ENCODE peak calls at places on chromosomes 3 and 15, in five cellular contexts. One of them, this sample, is unnamed.

GRCh38 chr3:191363221-191363620 is 32.9 kb upstream of the UTS2B start:
- DNase-seq in Peyer's patch: no peak
- DNase-seq in brain microvascular endothelial cell: no peak
- DNase-seq in CD4-positive, alpha-beta T cell: no peak
- DNase-seq in heart left ventricle: no peak
- DNase-seq in this sample: no peak

GRCh38 chr15:31298707-31299172 is 27.9 kb upstream of the KLF13 start:
- DNase-seq in brain microvascular endothelial cell: no peak
- DNase-seq in heart left ventricle: peak; percentile 23
- DNase-seq in Peyer's patch: no peak
- DNase-seq in CD4-positive, alpha-beta T cell: no peak
- DNase-seq in this sample: no peak

GRCh38 chr3:108757404-108757982 is at the start of gene RETNLB:
- DNase-seq in brain microvascular endothelial cell: no peak
- DNase-seq in Peyer's patch: no peak
- DNase-seq in heart left ventricle: no peak
- DNase-seq in CD4-positive, alpha-beta T cell: no peak
- DNase-seq in this sample: no peak

GRCh38 chr15:62444104-62445027 is 279.3 kb upstream of the C2CD4B start:
- DNase-seq in brain microvascular endothelial cell: peak; percentile 89
- DNase-seq in heart left ventricle: no peak
- DNase-seq in Peyer's patch: no peak
- DNase-seq in CD4-positive, alpha-beta T cell: no peak
- DNase-seq in this sample: no peak

GRCh38 chr15:90903733-90904536 is 833 bp downstream of the MAN2A2 start:
- DNase-seq in brain microvascular endothelial cell: no peak
- DNase-seq in CD4-positive, alpha-beta T cell: no peak
- DNase-seq in Peyer's patch: no peak
- DNase-seq in heart left ventricle: no peak
- DNase-seq in this sample: no peak

GRCh38 chr15:34603095-34603494 is 19.6 kb upstream of the GOLGA8B start:
- DNase-seq in heart left ventricle: no peak
- DNase-seq in brain microvascular endothelial cell: no peak
- DNase-seq in CD4-positive, alpha-beta T cell: no peak
- DNase-seq in Peyer's patch: no peak
- DNase-seq in this sample: no peak

GRCh38 chr3:112856537-112856936 is 9.9 kb upstream of the CD200R1L start:
- DNase-seq in brain microvascular endothelial cell: no peak
- DNase-seq in Peyer's patch: peak; percentile 49
- DNase-seq in CD4-positive, alpha-beta T cell: no peak
- DNase-seq in heart left ventricle: no peak
- DNase-seq in this sample: no peak

GRCh38 chr3:53729618-53730017 is 116.6 kb downstream of the CHDH start:
- DNase-seq in Peyer's patch: no peak
- DNase-seq in brain microvascular endothelial cell: no peak
- DNase-seq in CD4-positive, alpha-beta T cell: no peak
- DNase-seq in heart left ventricle: no peak
- DNase-seq in this sample: no peak

GRCh38 chr3:187011915-187012314 is 81.6 kb downstream of the ST6GAL1 start:
- DNase-seq in CD4-positive, alpha-beta T cell: no peak
- DNase-seq in Peyer's patch: peak; percentile 58
- DNase-seq in brain microvascular endothelial cell: no peak
- DNase-seq in heart left ventricle: no peak
- DNase-seq in this sample: no peak

GRCh38 chr3:71681224-71681668 is 44.0 kb downstream of the EIF4E3 start:
- DNase-seq in Peyer's patch: no peak
- DNase-seq in heart left ventricle: peak; percentile 53
- DNase-seq in CD4-positive, alpha-beta T cell: no peak
- DNase-seq in brain microvascular endothelial cell: peak; percentile 75
- DNase-seq in this sample: no peak

GRCh38 chr3:195270350-195271115 is 426 bp downstream of the XXYLT1 start:
- DNase-seq in Peyer's patch: peak; percentile 69
- DNase-seq in brain microvascular endothelial cell: peak; percentile 49
- DNase-seq in heart left ventricle: peak; percentile 77
- DNase-seq in CD4-positive, alpha-beta T cell: peak; percentile 22
- DNase-seq in this sample: no peak

GRCh38 chr3:4740397-4741105 is 238.7 kb upstream of the BHLHE40 start:
- DNase-seq in heart left ventricle: peak; percentile 52
- DNase-seq in CD4-positive, alpha-beta T cell: no peak
- DNase-seq in Peyer's patch: no peak
- DNase-seq in brain microvascular endothelial cell: no peak
- DNase-seq in this sample: peak; percentile 32

GRCh38 chr15:59680870-59681269 is 8.2 kb downstream of the BNIP2 start:
- DNase-seq in CD4-positive, alpha-beta T cell: no peak
- DNase-seq in heart left ventricle: no peak
- DNase-seq in brain microvascular endothelial cell: no peak
- DNase-seq in Peyer's patch: no peak
- DNase-seq in this sample: no peak

GRCh38 chr15:76398301-76398700 is 61.7 kb downstream of the ISL2 start:
- DNase-seq in heart left ventricle: no peak
- DNase-seq in CD4-positive, alpha-beta T cell: no peak
- DNase-seq in brain microvascular endothelial cell: no peak
- DNase-seq in Peyer's patch: no peak
- DNase-seq in this sample: no peak

GRCh38 chr3:190320594-190321362 is 1.5 kb downstream of the CLDN1 start:
- DNase-seq in brain microvascular endothelial cell: no peak
- DNase-seq in CD4-positive, alpha-beta T cell: no peak
- DNase-seq in Peyer's patch: no peak
- DNase-seq in heart left ventricle: no peak
- DNase-seq in this sample: no peak

GRCh38 chr3:127053979-127054378 is 71.1 kb downstream of the PLXNA1 start:
- DNase-seq in brain microvascular endothelial cell: no peak
- DNase-seq in Peyer's patch: no peak
- DNase-seq in CD4-positive, alpha-beta T cell: no peak
- DNase-seq in heart left ventricle: peak; percentile 37
- DNase-seq in this sample: no peak

GRCh38 chr3:11581237-11582122 is 62.2 kb downstream of the VGLL4 start:
- DNase-seq in CD4-positive, alpha-beta T cell: no peak
- DNase-seq in brain microvascular endothelial cell: no peak
- DNase-seq in heart left ventricle: no peak
- DNase-seq in Peyer's patch: no peak
- DNase-seq in this sample: no peak

GRCh38 chr15:83413054-83413719 is 34.0 kb upstream of the SH3GL3 start:
- DNase-seq in heart left ventricle: no peak
- DNase-seq in CD4-positive, alpha-beta T cell: no peak
- DNase-seq in Peyer's patch: no peak
- DNase-seq in brain microvascular endothelial cell: no peak
- DNase-seq in this sample: no peak

GRCh38 chr15:101386006-101386405 is 91.0 kb upstream of the SNRPA1 start:
- DNase-seq in brain microvascular endothelial cell: no peak
- DNase-seq in heart left ventricle: no peak
- DNase-seq in Peyer's patch: no peak
- DNase-seq in CD4-positive, alpha-beta T cell: no peak
- DNase-seq in this sample: no peak

GRCh38 chr15:78951841-78952238 is 7.0 kb upstream of the CTSH start:
- DNase-seq in CD4-positive, alpha-beta T cell: no peak
- DNase-seq in brain microvascular endothelial cell: no peak
- DNase-seq in Peyer's patch: no peak
- DNase-seq in heart left ventricle: no peak
- DNase-seq in this sample: no peak

DNA sequence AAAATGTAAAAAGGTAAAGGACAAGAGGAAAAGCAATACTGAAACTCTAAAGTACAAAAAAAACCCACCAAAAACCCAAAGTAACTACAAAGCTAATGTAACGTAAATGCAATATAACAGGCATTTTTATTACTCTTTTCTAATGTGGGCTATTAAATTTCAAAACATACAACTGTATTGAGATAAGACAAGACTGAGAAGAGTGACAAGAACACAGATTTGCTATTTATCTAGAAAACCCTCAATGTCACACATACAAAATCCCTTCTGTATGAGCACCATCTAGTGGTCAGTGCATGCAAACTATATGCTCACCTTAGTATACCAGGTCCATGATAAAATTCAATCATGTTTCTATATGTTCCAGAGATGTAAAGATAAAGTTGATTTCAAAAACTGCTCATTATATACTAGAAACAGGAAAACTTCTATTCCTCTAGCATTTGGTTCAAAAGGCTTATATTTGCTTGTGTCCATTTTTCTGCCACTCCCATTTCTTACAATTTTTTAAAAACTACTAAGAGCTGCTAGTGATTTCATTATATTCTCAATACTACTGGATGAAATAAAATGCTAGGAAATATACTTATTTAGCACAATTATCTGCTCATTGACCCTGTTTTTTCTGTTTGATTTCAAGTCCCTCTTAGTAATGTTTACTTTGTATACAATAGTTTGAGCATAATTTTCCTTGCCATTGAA is 111.4 kb downstream of the DLG1 start:
- DNase-seq in Peyer's patch: no peak
- DNase-seq in CD4-positive, alpha-beta T cell: no peak
- DNase-seq in brain microvascular endothelial cell: peak; percentile 20
- DNase-seq in heart left ventricle: no peak
- DNase-seq in this sample: no peak
- TF ChIP-seq CTCF in Peyer's patch: peak; percentile 73
- TF ChIP-seq CTCF in CD4-positive, alpha-beta T cell: peak; percentile 97
- TF ChIP-seq CTCF in brain microvascular endothelial cell: peak; percentile 57
- TF ChIP-seq CTCF in heart left ventricle: peak; percentile 85
- TF ChIP-seq CTCF in this sample: peak; percentile 74

GRCh38 chr3:183033746-183034145 is 53.4 kb upstream of the DCUN1D1 start:
- DNase-seq in heart left ventricle: no peak
- DNase-seq in CD4-positive, alpha-beta T cell: no peak
- DNase-seq in brain microvascular endothelial cell: no peak
- DNase-seq in Peyer's patch: no peak
- DNase-seq in this sample: no peak

GRCh38 chr3:183032904-183033555 is 52.7 kb upstream of the DCUN1D1 start:
- DNase-seq in CD4-positive, alpha-beta T cell: no peak
- DNase-seq in heart left ventricle: no peak
- DNase-seq in brain microvascular endothelial cell: no peak
- DNase-seq in Peyer's patch: no peak
- DNase-seq in this sample: no peak

GRCh38 chr3:183031826-183032225 is 51.5 kb upstream of the DCUN1D1 start:
- DNase-seq in brain microvascular endothelial cell: no peak
- DNase-seq in Peyer's patch: no peak
- DNase-seq in CD4-positive, alpha-beta T cell: no peak
- DNase-seq in heart left ventricle: no peak
- DNase-seq in this sample: no peak

GRCh38 chr3:183027276-183027675 is 46.9 kb upstream of the DCUN1D1 start:
- DNase-seq in CD4-positive, alpha-beta T cell: no peak
- DNase-seq in brain microvascular endothelial cell: no peak
- DNase-seq in heart left ventricle: no peak
- DNase-seq in Peyer's patch: no peak
- DNase-seq in this sample: no peak

GRCh38 chr3:183028416-183028815 is 48.1 kb upstream of the DCUN1D1 start:
- DNase-seq in Peyer's patch: no peak
- DNase-seq in CD4-positive, alpha-beta T cell: no peak
- DNase-seq in heart left ventricle: no peak
- DNase-seq in brain microvascular endothelial cell: no peak
- DNase-seq in this sample: no peak
- TF ChIP-seq CTCF in Peyer's patch: no peak
- TF ChIP-seq CTCF in CD4-positive, alpha-beta T cell: no peak
- TF ChIP-seq CTCF in heart left ventricle: no peak
- TF ChIP-seq CTCF in brain microvascular endothelial cell: no peak
- TF ChIP-seq CTCF in this sample: no peak

DNA sequence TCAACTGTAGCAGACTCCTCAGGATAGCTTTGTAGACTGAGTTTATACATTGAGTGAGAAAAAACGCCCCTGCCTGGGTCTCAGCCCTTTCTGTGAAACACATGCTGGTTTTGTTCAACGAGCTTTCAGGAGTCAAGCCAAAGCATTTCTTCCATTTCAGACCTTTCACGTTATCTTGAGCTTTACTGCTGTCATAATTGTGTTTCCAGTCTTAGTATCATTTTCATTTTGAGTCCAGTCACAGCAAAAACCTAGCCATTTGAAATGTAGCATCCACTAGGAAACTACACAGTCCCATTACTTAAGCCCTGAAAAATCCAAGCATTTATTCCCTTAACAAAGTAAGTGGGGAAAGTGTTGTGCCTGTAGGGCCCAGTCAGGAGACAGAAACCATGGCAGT is 110.1 kb upstream of the ABHD17C start:
- DNase-seq in Peyer's patch: no peak
- DNase-seq in brain microvascular endothelial cell: no peak
- DNase-seq in heart left ventricle: no peak
- DNase-seq in CD4-positive, alpha-beta T cell: no peak
- DNase-seq in this sample: no peak
- TF ChIP-seq CTCF in Peyer's patch: no peak
- TF ChIP-seq CTCF in brain microvascular endothelial cell: no peak
- TF ChIP-seq CTCF in heart left ventricle: no peak
- TF ChIP-seq CTCF in CD4-positive, alpha-beta T cell: no peak
- TF ChIP-seq CTCF in this sample: no peak

GRCh38 chr15:37206690-37207089 is 106.3 kb upstream of the MEIS2 start:
- DNase-seq in Peyer's patch: no peak
- DNase-seq in heart left ventricle: no peak
- DNase-seq in CD4-positive, alpha-beta T cell: no peak
- DNase-seq in brain microvascular endothelial cell: no peak
- DNase-seq in this sample: no peak
- TF ChIP-seq CTCF in Peyer's patch: no peak
- TF ChIP-seq CTCF in heart left ventricle: no peak
- TF ChIP-seq CTCF in CD4-positive, alpha-beta T cell: no peak
- TF ChIP-seq CTCF in brain microvascular endothelial cell: no peak
- TF ChIP-seq CTCF in this sample: no peak

DNA sequence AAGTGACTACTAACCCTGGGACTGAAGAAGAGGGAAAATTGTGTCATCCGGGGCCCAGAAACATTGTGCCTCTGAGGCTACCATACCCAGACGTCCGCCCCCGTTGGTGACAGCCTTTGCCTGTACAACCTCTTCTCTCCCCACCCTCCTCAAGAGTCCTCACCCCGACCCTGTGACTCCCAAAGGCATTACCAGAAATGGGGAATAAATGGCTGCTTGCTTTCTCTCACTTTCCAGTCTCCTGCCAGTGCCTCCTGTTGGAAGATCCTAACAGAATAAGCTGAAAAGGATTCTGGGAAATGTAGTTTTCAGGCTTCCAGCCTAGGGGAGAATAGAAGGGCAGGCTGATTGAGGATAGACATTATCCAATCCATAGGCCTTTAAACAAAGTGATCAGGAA is 30.8 kb upstream of the SLC25A36 start:
- DNase-seq in Peyer's patch: no peak
- DNase-seq in brain microvascular endothelial cell: no peak
- DNase-seq in heart left ventricle: peak; percentile 36
- DNase-seq in CD4-positive, alpha-beta T cell: no peak
- DNase-seq in this sample: no peak
- TF ChIP-seq CTCF in Peyer's patch: no peak
- TF ChIP-seq CTCF in brain microvascular endothelial cell: peak; percentile 38
- TF ChIP-seq CTCF in heart left ventricle: no peak
- TF ChIP-seq CTCF in CD4-positive, alpha-beta T cell: no peak
- TF ChIP-seq CTCF in this sample: no peak

GRCh38 chr15:65839354-65839901 is 29.9 kb upstream of the RAB11A start:
- DNase-seq in heart left ventricle: no peak
- DNase-seq in brain microvascular endothelial cell: no peak
- DNase-seq in Peyer's patch: no peak
- DNase-seq in CD4-positive, alpha-beta T cell: no peak
- DNase-seq in this sample: no peak

GRCh38 chr15:65837301-65838283 is 31.7 kb upstream of the RAB11A start:
- DNase-seq in CD4-positive, alpha-beta T cell: no peak
- DNase-seq in heart left ventricle: no peak
- DNase-seq in brain microvascular endothelial cell: no peak
- DNase-seq in Peyer's patch: no peak
- DNase-seq in this sample: no peak

GRCh38 chr15:65835452-65835851 is 33.8 kb upstream of the RAB11A start:
- DNase-seq in CD4-positive, alpha-beta T cell: no peak
- DNase-seq in heart left ventricle: no peak
- DNase-seq in Peyer's patch: no peak
- DNase-seq in brain microvascular endothelial cell: no peak
- DNase-seq in this sample: no peak

GRCh38 chr15:65834603-65835282 is 34.5 kb upstream of the RAB11A start:
- DNase-seq in CD4-positive, alpha-beta T cell: no peak
- DNase-seq in Peyer's patch: no peak
- DNase-seq in heart left ventricle: no peak
- DNase-seq in brain microvascular endothelial cell: no peak
- DNase-seq in this sample: no peak

GRCh38 chr15:65836665-65837064 is 32.6 kb upstream of the RAB11A start:
- DNase-seq in heart left ventricle: no peak
- DNase-seq in brain microvascular endothelial cell: no peak
- DNase-seq in CD4-positive, alpha-beta T cell: no peak
- DNase-seq in Peyer's patch: no peak
- DNase-seq in this sample: no peak
- TF ChIP-seq CTCF in heart left ventricle: no peak
- TF ChIP-seq CTCF in brain microvascular endothelial cell: peak; percentile 15
- TF ChIP-seq CTCF in CD4-positive, alpha-beta T cell: peak; percentile 56
- TF ChIP-seq CTCF in Peyer's patch: peak; percentile 29
- TF ChIP-seq CTCF in this sample: peak; percentile 54